ENCODE peak calls at places on chromosomes 2 and 18, in nine cellular contexts. One of them, this sample, is unnamed.

GRCh38 chr2:230627806-230628724 is 84.6 kb upstream of the CAB39 start:
- DNase-seq in cardiac fibroblast: peak
- DNase-seq in heart left ventricle: no peak
- DNase-seq in GM23338: no peak
- DNase-seq in Calu3: no peak
- DNase-seq in tibial artery: no peak
- DNase-seq in MCF 10A: no peak
- DNase-seq in cardiac muscle cell: peak
- DNase-seq in brain microvascular endothelial cell: peak
- DNase-seq in this sample: no peak

GRCh38 chr2:16219292-16219975 is 279.1 kb downstream of the MYCN start:
- DNase-seq in tibial artery: no peak
- DNase-seq in cardiac muscle cell: no peak
- DNase-seq in cardiac fibroblast: no peak
- DNase-seq in MCF 10A: no peak
- DNase-seq in Calu3: no peak
- DNase-seq in brain microvascular endothelial cell: no peak
- DNase-seq in GM23338: no peak
- DNase-seq in heart left ventricle: no peak
- DNase-seq in this sample: no peak

GRCh38 chr2:168490015-168490874 is 34.2 kb downstream of the CERS6 start:
- DNase-seq in Calu3: no peak
- DNase-seq in tibial artery: no peak
- DNase-seq in cardiac muscle cell: peak
- DNase-seq in heart left ventricle: no peak
- DNase-seq in brain microvascular endothelial cell: peak
- DNase-seq in GM23338: peak
- DNase-seq in MCF 10A: peak
- DNase-seq in cardiac fibroblast: peak
- DNase-seq in this sample: no peak

GRCh38 chr2:210445116-210445707 is 31.3 kb downstream of the LANCL1 start:
- DNase-seq in tibial artery: no peak
- DNase-seq in cardiac fibroblast: peak
- DNase-seq in heart left ventricle: no peak
- DNase-seq in cardiac muscle cell: peak
- DNase-seq in brain microvascular endothelial cell: no peak
- DNase-seq in GM23338: peak
- DNase-seq in Calu3: no peak
- DNase-seq in MCF 10A: peak
- DNase-seq in this sample: no peak

GRCh38 chr18:32093106-32093511 is 1.4 kb downstream of the RNF138 start:
- DNase-seq in GM23338: peak
- DNase-seq in Calu3: peak
- DNase-seq in heart left ventricle: peak
- DNase-seq in cardiac fibroblast: peak
- DNase-seq in tibial artery: peak
- DNase-seq in cardiac muscle cell: peak
- DNase-seq in MCF 10A: peak
- DNase-seq in brain microvascular endothelial cell: peak
- DNase-seq in this sample: peak

GRCh38 chr18:10343778-10344177 is 110.7 kb upstream of the APCDD1 start:
- DNase-seq in GM23338: no peak
- DNase-seq in MCF 10A: no peak
- DNase-seq in tibial artery: no peak
- DNase-seq in brain microvascular endothelial cell: no peak
- DNase-seq in heart left ventricle: no peak
- DNase-seq in cardiac fibroblast: no peak
- DNase-seq in Calu3: no peak
- DNase-seq in cardiac muscle cell: no peak
- DNase-seq in this sample: no peak

GRCh38 chr2:30484995-30485394 is 37.9 kb downstream of the LCLAT1 start:
- DNase-seq in cardiac fibroblast: no peak
- DNase-seq in GM23338: no peak
- DNase-seq in Calu3: no peak
- DNase-seq in heart left ventricle: no peak
- DNase-seq in MCF 10A: no peak
- DNase-seq in brain microvascular endothelial cell: no peak
- DNase-seq in cardiac muscle cell: no peak
- DNase-seq in tibial artery: no peak
- DNase-seq in this sample: no peak

GRCh38 chr2:113925884-113926283 is 36.0 kb downstream of the ACTR3 start:
- DNase-seq in GM23338: no peak
- DNase-seq in cardiac muscle cell: no peak
- DNase-seq in cardiac fibroblast: no peak
- DNase-seq in heart left ventricle: no peak
- DNase-seq in brain microvascular endothelial cell: no peak
- DNase-seq in Calu3: no peak
- DNase-seq in tibial artery: no peak
- DNase-seq in MCF 10A: no peak
- DNase-seq in this sample: no peak

GRCh38 chr2:175823291-175824073 is 178.6 kb downstream of the LNPK start:
- DNase-seq in MCF 10A: no peak
- DNase-seq in GM23338: no peak
- DNase-seq in tibial artery: no peak
- DNase-seq in cardiac muscle cell: no peak
- DNase-seq in Calu3: no peak
- DNase-seq in brain microvascular endothelial cell: no peak
- DNase-seq in cardiac fibroblast: no peak
- DNase-seq in heart left ventricle: no peak
- DNase-seq in this sample: no peak

DNA sequence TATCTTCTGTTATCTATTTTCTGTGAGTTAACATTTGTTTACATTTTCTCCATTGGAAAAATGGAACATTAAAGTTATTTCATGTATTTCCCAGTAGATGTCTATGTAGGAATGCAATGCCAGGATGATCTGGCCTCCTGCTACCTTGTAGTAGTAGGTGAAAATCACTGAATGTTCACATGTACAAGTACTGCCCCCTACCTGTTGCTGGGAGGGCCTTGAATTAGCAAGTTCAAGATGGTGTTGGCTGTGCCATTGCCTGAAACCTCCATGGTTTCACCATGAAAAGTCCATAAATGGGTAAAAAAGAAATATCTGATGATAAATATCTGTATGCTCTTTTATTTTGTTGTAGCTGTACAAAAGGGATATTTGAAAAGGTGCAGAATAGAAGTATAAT is 30.7 kb downstream of the XRCC5 start:
- DNase-seq in Calu3: peak
- DNase-seq in GM23338: peak
- DNase-seq in heart left ventricle: no peak
- DNase-seq in tibial artery: no peak
- DNase-seq in cardiac fibroblast: no peak
- DNase-seq in brain microvascular endothelial cell: no peak
- DNase-seq in MCF 10A: peak
- DNase-seq in cardiac muscle cell: no peak
- DNase-seq in this sample: no peak
- TF ChIP-seq CTCF in Calu3: peak
- TF ChIP-seq CTCF in GM23338: peak
- TF ChIP-seq CTCF in heart left ventricle: no peak
- TF ChIP-seq CTCF in tibial artery: no peak
- TF ChIP-seq CTCF in cardiac fibroblast: peak
- TF ChIP-seq CTCF in brain microvascular endothelial cell: peak
- TF ChIP-seq CTCF in MCF 10A: no peak
- TF ChIP-seq CTCF in cardiac muscle cell: no peak
- TF ChIP-seq CTCF in this sample: peak

GRCh38 chr2:86047575-86048382 is 57.9 kb downstream of the POLR1A start:
- DNase-seq in Calu3: no peak
- DNase-seq in GM23338: no peak
- DNase-seq in tibial artery: no peak
- DNase-seq in cardiac fibroblast: no peak
- DNase-seq in MCF 10A: no peak
- DNase-seq in cardiac muscle cell: no peak
- DNase-seq in brain microvascular endothelial cell: no peak
- DNase-seq in heart left ventricle: no peak
- DNase-seq in this sample: no peak
- TF ChIP-seq CTCF in Calu3: no peak
- TF ChIP-seq CTCF in GM23338: no peak
- TF ChIP-seq CTCF in tibial artery: no peak
- TF ChIP-seq CTCF in cardiac fibroblast: no peak
- TF ChIP-seq CTCF in MCF 10A: no peak
- TF ChIP-seq CTCF in cardiac muscle cell: no peak
- TF ChIP-seq CTCF in brain microvascular endothelial cell: no peak
- TF ChIP-seq CTCF in heart left ventricle: no peak
- TF ChIP-seq CTCF in this sample: no peak

GRCh38 chr2:219296142-219296541 is 13.1 kb downstream of the PTPRN start:
- DNase-seq in tibial artery: no peak
- DNase-seq in GM23338: no peak
- DNase-seq in Calu3: no peak
- DNase-seq in MCF 10A: no peak
- DNase-seq in heart left ventricle: no peak
- DNase-seq in brain microvascular endothelial cell: no peak
- DNase-seq in cardiac fibroblast: no peak
- DNase-seq in cardiac muscle cell: no peak
- DNase-seq in this sample: no peak
- TF ChIP-seq CTCF in tibial artery: no peak
- TF ChIP-seq CTCF in GM23338: no peak
- TF ChIP-seq CTCF in Calu3: no peak
- TF ChIP-seq CTCF in MCF 10A: no peak
- TF ChIP-seq CTCF in heart left ventricle: no peak
- TF ChIP-seq CTCF in brain microvascular endothelial cell: no peak
- TF ChIP-seq CTCF in cardiac fibroblast: no peak
- TF ChIP-seq CTCF in cardiac muscle cell: no peak
- TF ChIP-seq CTCF in this sample: no peak

GRCh38 chr2:95391641-95392310 is 10.7 kb upstream of the FAHD2A start:
- DNase-seq in cardiac muscle cell: no peak
- DNase-seq in MCF 10A: no peak
- DNase-seq in GM23338: no peak
- DNase-seq in heart left ventricle: no peak
- DNase-seq in tibial artery: no peak
- DNase-seq in Calu3: no peak
- DNase-seq in brain microvascular endothelial cell: no peak
- DNase-seq in cardiac fibroblast: no peak
- DNase-seq in this sample: no peak

GRCh38 chr2:95393901-95394300 is 8.6 kb upstream of the FAHD2A start:
- DNase-seq in GM23338: no peak
- DNase-seq in heart left ventricle: no peak
- DNase-seq in MCF 10A: no peak
- DNase-seq in cardiac fibroblast: no peak
- DNase-seq in tibial artery: no peak
- DNase-seq in brain microvascular endothelial cell: no peak
- DNase-seq in cardiac muscle cell: no peak
- DNase-seq in Calu3: no peak
- DNase-seq in this sample: no peak

GRCh38 chr2:95390881-95391321 is 11.6 kb upstream of the FAHD2A start:
- DNase-seq in cardiac fibroblast: no peak
- DNase-seq in cardiac muscle cell: no peak
- DNase-seq in brain microvascular endothelial cell: no peak
- DNase-seq in GM23338: no peak
- DNase-seq in tibial artery: no peak
- DNase-seq in Calu3: no peak
- DNase-seq in heart left ventricle: no peak
- DNase-seq in MCF 10A: no peak
- DNase-seq in this sample: no peak

GRCh38 chr2:95392320-95392719 is 10.2 kb upstream of the FAHD2A start:
- DNase-seq in MCF 10A: no peak
- DNase-seq in brain microvascular endothelial cell: no peak
- DNase-seq in cardiac muscle cell: no peak
- DNase-seq in GM23338: no peak
- DNase-seq in Calu3: no peak
- DNase-seq in heart left ventricle: no peak
- DNase-seq in tibial artery: no peak
- DNase-seq in cardiac fibroblast: no peak
- DNase-seq in this sample: no peak

GRCh38 chr2:95392730-95393455 is 9.6 kb upstream of the FAHD2A start:
- DNase-seq in heart left ventricle: no peak
- DNase-seq in tibial artery: no peak
- DNase-seq in cardiac fibroblast: no peak
- DNase-seq in GM23338: peak
- DNase-seq in Calu3: no peak
- DNase-seq in cardiac muscle cell: no peak
- DNase-seq in MCF 10A: no peak
- DNase-seq in brain microvascular endothelial cell: no peak
- DNase-seq in this sample: no peak
- TF ChIP-seq CTCF in heart left ventricle: no peak
- TF ChIP-seq CTCF in tibial artery: no peak
- TF ChIP-seq CTCF in cardiac fibroblast: peak
- TF ChIP-seq CTCF in GM23338: peak
- TF ChIP-seq CTCF in Calu3: no peak
- TF ChIP-seq CTCF in cardiac muscle cell: peak
- TF ChIP-seq CTCF in MCF 10A: no peak
- TF ChIP-seq CTCF in brain microvascular endothelial cell: peak
- TF ChIP-seq CTCF in this sample: peak

GRCh38 chr2:88815243-88816096 is 124.0 kb downstream of the RPIA start:
- DNase-seq in heart left ventricle: no peak
- DNase-seq in Calu3: no peak
- DNase-seq in tibial artery: no peak
- DNase-seq in cardiac fibroblast: no peak
- DNase-seq in cardiac muscle cell: no peak
- DNase-seq in GM23338: no peak
- DNase-seq in brain microvascular endothelial cell: no peak
- DNase-seq in MCF 10A: no peak
- DNase-seq in this sample: no peak

GRCh38 chr2:88810488-88810887 is 119.0 kb downstream of the RPIA start:
- DNase-seq in tibial artery: no peak
- DNase-seq in cardiac muscle cell: no peak
- DNase-seq in heart left ventricle: no peak
- DNase-seq in Calu3: no peak
- DNase-seq in cardiac fibroblast: no peak
- DNase-seq in GM23338: no peak
- DNase-seq in MCF 10A: no peak
- DNase-seq in brain microvascular endothelial cell: no peak
- DNase-seq in this sample: no peak

GRCh38 chr2:88811238-88811637 is 119.8 kb downstream of the RPIA start:
- DNase-seq in brain microvascular endothelial cell: no peak
- DNase-seq in cardiac muscle cell: no peak
- DNase-seq in MCF 10A: no peak
- DNase-seq in Calu3: no peak
- DNase-seq in tibial artery: no peak
- DNase-seq in cardiac fibroblast: no peak
- DNase-seq in heart left ventricle: no peak
- DNase-seq in GM23338: no peak
- DNase-seq in this sample: no peak

GRCh38 chr2:88811681-88812080 is 120.2 kb downstream of the RPIA start:
- DNase-seq in MCF 10A: no peak
- DNase-seq in cardiac fibroblast: no peak
- DNase-seq in cardiac muscle cell: no peak
- DNase-seq in tibial artery: no peak
- DNase-seq in GM23338: no peak
- DNase-seq in heart left ventricle: no peak
- DNase-seq in brain microvascular endothelial cell: no peak
- DNase-seq in Calu3: no peak
- DNase-seq in this sample: no peak

GRCh38 chr2:88813612-88814011 is 122.1 kb downstream of the RPIA start:
- DNase-seq in tibial artery: no peak
- DNase-seq in GM23338: peak
- DNase-seq in Calu3: no peak
- DNase-seq in heart left ventricle: no peak
- DNase-seq in brain microvascular endothelial cell: no peak
- DNase-seq in MCF 10A: peak
- DNase-seq in cardiac fibroblast: no peak
- DNase-seq in cardiac muscle cell: no peak
- DNase-seq in this sample: no peak
- TF ChIP-seq CTCF in tibial artery: no peak
- TF ChIP-seq CTCF in GM23338: peak
- TF ChIP-seq CTCF in Calu3: no peak
- TF ChIP-seq CTCF in heart left ventricle: peak
- TF ChIP-seq CTCF in brain microvascular endothelial cell: no peak
- TF ChIP-seq CTCF in MCF 10A: no peak
- TF ChIP-seq CTCF in cardiac fibroblast: peak
- TF ChIP-seq CTCF in cardiac muscle cell: no peak
- TF ChIP-seq CTCF in this sample: no peak